ENCODE peak calls at places on chromosome 1, in four cellular contexts. One of them, this sample, is unnamed.

GRCh38 chr1:207863893-207864535 is 46.9 kb downstream of the CD34 start:
- DNase-seq in erythroblast: peak
- DNase-seq in HCEC 1CT: no peak
- DNase-seq in GM06990: no peak
- DNase-seq in this sample: no peak

GRCh38 chr1:24588573-24588972 is 32.7 kb downstream of the NCMAP start:
- DNase-seq in GM06990: no peak
- DNase-seq in HCEC 1CT: no peak
- DNase-seq in erythroblast: no peak
- DNase-seq in this sample: no peak

GRCh38 chr1:5577255-5578040 is 414.8 kb downstream of the NPHP4 start:
- DNase-seq in HCEC 1CT: no peak
- DNase-seq in GM06990: no peak
- DNase-seq in erythroblast: no peak
- DNase-seq in this sample: no peak

GRCh38 chr1:233714631-233715217 is 100.8 kb downstream of the KCNK1 start:
- DNase-seq in erythroblast: no peak
- DNase-seq in HCEC 1CT: no peak
- DNase-seq in GM06990: no peak
- DNase-seq in this sample: no peak

GRCh38 chr1:29975036-29975694 is 738.8 kb downstream of the PTPRU start:
- DNase-seq in GM06990: no peak
- DNase-seq in HCEC 1CT: no peak
- DNase-seq in erythroblast: peak
- DNase-seq in this sample: no peak

GRCh38 chr1:39631361-39632331 is 7.8 kb downstream of the HEYL start:
- DNase-seq in erythroblast: no peak
- DNase-seq in HCEC 1CT: no peak
- DNase-seq in GM06990: no peak
- DNase-seq in this sample: no peak

GRCh38 chr1:214402583-214403216 is 121.7 kb downstream of the SMYD2 start:
- DNase-seq in HCEC 1CT: peak
- DNase-seq in erythroblast: no peak
- DNase-seq in GM06990: no peak
- DNase-seq in this sample: no peak

GRCh38 chr1:203028784-203029553 is 2.7 kb downstream of the PPFIA4 start:
- DNase-seq in HCEC 1CT: no peak
- DNase-seq in erythroblast: no peak
- DNase-seq in GM06990: no peak
- DNase-seq in this sample: no peak

GRCh38 chr1:212520299-212520698 is 87.6 kb downstream of the NENF start:
- DNase-seq in erythroblast: no peak
- DNase-seq in GM06990: no peak
- DNase-seq in HCEC 1CT: no peak
- DNase-seq in this sample: no peak

GRCh38 chr1:54794401-54795099 is 6.6 kb downstream of the TTC22 start:
- DNase-seq in GM06990: no peak
- DNase-seq in erythroblast: no peak
- DNase-seq in HCEC 1CT: peak
- DNase-seq in this sample: peak

GRCh38 chr1:3350441-3351261 is 103.8 kb upstream of the ARHGEF16 start:
- DNase-seq in HCEC 1CT: no peak
- DNase-seq in erythroblast: no peak
- DNase-seq in GM06990: no peak
- DNase-seq in this sample: no peak

GRCh38 chr1:114040273-114041043 is 61.2 kb downstream of the OLFML3 start:
- DNase-seq in erythroblast: no peak
- DNase-seq in GM06990: no peak
- DNase-seq in HCEC 1CT: peak
- DNase-seq in this sample: peak

GRCh38 chr1:8539683-8540082 is 221.8 kb downstream of the SLC45A1 start:
- DNase-seq in GM06990: no peak
- DNase-seq in HCEC 1CT: no peak
- DNase-seq in erythroblast: no peak
- DNase-seq in this sample: no peak

GRCh38 chr1:173475564-173476196 is 1.5 kb upstream of the PRDX6 start:
- DNase-seq in HCEC 1CT: peak
- DNase-seq in erythroblast: peak
- DNase-seq in GM06990: no peak
- DNase-seq in this sample: peak

GRCh38 chr1:8396083-8396911 is 78.4 kb downstream of the SLC45A1 start:
- DNase-seq in GM06990: no peak
- DNase-seq in HCEC 1CT: peak
- DNase-seq in erythroblast: no peak
- DNase-seq in this sample: peak

GRCh38 chr1:174204697-174205308 is 45.5 kb downstream of the RABGAP1L start:
- DNase-seq in erythroblast: peak
- DNase-seq in HCEC 1CT: no peak
- DNase-seq in GM06990: no peak
- DNase-seq in this sample: no peak

This sample was measured in HFFc6.